ENCODE peak calls at places on chromosomes 13 and 19, in four cellular contexts. P, R, Z and N are unnamed samples.

GRCh38 chr13:45242070-45242469 is 41.2 kb upstream of the KCTD4 start:
- DNase-seq in R (no peak), P (no peak), Z (no peak), N (no peak)

GRCh38 chr13:90615236-90615635 is 732.3 kb upstream of the MIR17HG start:
- DNase-seq in R (no peak), P (no peak), Z (no peak), N (no peak)

GRCh38 chr19:42422576-42423461 is 4.4 kb downstream of the LIPE start:
- DNase-seq in Z (peak), R (peak), P (no peak), N (no peak)

GRCh38 chr19:33464010-33464732 is 57.4 kb downstream of the PEPD start:
- DNase-seq in P (no peak), R (no peak), Z (no peak), N (no peak)

GRCh38 chr19:495440-496332 is 600 bp upstream of the MADCAM1 start:
- DNase-seq in R (no peak), Z (peak), P (no peak), N (no peak)

GRCh38 chr13:25080773-25081172 is 15.2 kb upstream of the PABPC3 start:
- DNase-seq in P (no peak), Z (no peak), R (no peak), N (no peak)

GRCh38 chr19:2573916-2574315 is 98.0 kb downstream of the GADD45B start:
- DNase-seq in Z (no peak), R (no peak), P (no peak), N (no peak)

GRCh38 chr13:25902946-25903345 is 148.9 kb downstream of the SHISA2 start:
- DNase-seq in R (no peak), Z (no peak), P (no peak), N (no peak)

GRCh38 chr19:343941-344624 is 513 bp downstream of the MIER2 start:
- DNase-seq in P (peak), Z (peak), R (no peak), N (no peak)

GRCh38 chr19:18002347-18002850 is 5.6 kb upstream of the ARRDC2 start:
- DNase-seq in R (no peak), P (no peak), Z (peak), N (no peak)

GRCh38 chr13:86087241-86087640 is 288.0 kb upstream of the SLITRK6 start:
- DNase-seq in R (no peak), Z (no peak), P (no peak), N (no peak)

GRCh38 chr19:40754611-40755247 is 3.7 kb downstream of the SNRPA start:
- DNase-seq in P (no peak), R (no peak), Z (peak), N (no peak)

GRCh38 chr19:34482380-34483250 is 1.1 kb downstream of the WTIP start:
- DNase-seq in P (no peak), R (no peak), Z (no peak), N (no peak)

GRCh38 chr19:42076375-42076944 is 494 bp downstream of the ZNF574 start:
- DNase-seq in R (no peak), P (no peak), Z (peak), N (no peak)

GRCh38 chr19:8335343-8336071 is 7.6 kb downstream of the KANK3 start:
- DNase-seq in R (no peak), Z (peak), P (no peak), N (no peak)

GRCh38 chr13:73715910-73716257 is 418.3 kb downstream of the KLF12 start:
- DNase-seq in R (no peak), Z (no peak), P (no peak), N (peak)

GRCh38 chr13:51221674-51222509 is at the start of gene FAM124A:
- DNase-seq in R (no peak), Z (peak), P (peak), N (no peak)